ENCODE peak calls at places on chromosome X, in eight cellular contexts. L is fibroblast of the aortic adventitia, I is A549, K is T-helper 2 cell, N is transverse colon, P is coronary artery, Y is RWPE1, S is Panc1. E is an unnamed sample.

GRCh38 chrX:69163936-69164741 is 1.1 kb downstream of the PJA1 start:
- DNase-seq in L (no peak), I (no peak), K (peak), N (peak), P (peak), Y (peak), S (no peak), E (peak)

GRCh38 chrX:2928127-2928582 is 984 bp downstream of the ARSD start:
- DNase-seq in L (no peak), I (peak), K (no peak), N (peak), P (peak), Y (no peak), S (no peak), E (no peak)

GRCh38 chrX:154458116-154458953 is at the start of gene PLXNA3:
- DNase-seq in L (no peak), I (no peak), K (peak), N (peak), P (no peak), Y (peak), S (no peak), E (peak)

GRCh38 chrX:118420462-118420861 is 74.6 kb downstream of the WDR44 start:
- DNase-seq in L (peak), I (no peak), K (no peak), N (no peak), P (no peak), Y (peak), S (no peak), E (no peak)

GRCh38 chrX:65932173-65933084 is 107.5 kb downstream of the VSIG4 start:
- DNase-seq in L (no peak), I (no peak), K (no peak), N (peak), P (no peak), Y (peak), S (no peak), E (no peak)

GRCh38 chrX:48957477-48957826 is at the start of gene OTUD5:
- DNase-seq in L (no peak), I (peak), K (peak), N (no peak), P (no peak), Y (peak), S (no peak), E (peak)

GRCh38 chrX:21740329-21741274 is 17.3 kb downstream of the SMPX start:
- DNase-seq in L (no peak), I (no peak), K (no peak), N (peak), P (no peak), Y (no peak), S (no peak), E (no peak)

GRCh38 chrX:107686792-107687191 is 58.5 kb downstream of the PRPS1 start:
- DNase-seq in L (no peak), I (no peak), K (no peak), N (no peak), P (no peak), Y (no peak), S (no peak), E (no peak)

GRCh38 chrX:349196-349595 is 30.6 kb upstream of the GTPBP6 start:
- DNase-seq in L (no peak), I (no peak), K (no peak), N (no peak), P (no peak), Y (no peak), S (no peak), E (no peak)

GRCh38 chrX:13131511-13132137 is 87.2 kb upstream of the FAM9C start:
- DNase-seq in L (no peak), I (no peak), K (no peak), N (no peak), P (no peak), Y (no peak), S (no peak), E (no peak)

GRCh38 chrX:37716502-37717068 is 31.0 kb downstream of the XK start:
- DNase-seq in L (no peak), I (no peak), K (no peak), N (no peak), P (no peak), Y (no peak), S (no peak), E (no peak)

GRCh38 chrX:2584659-2585470 is 84.1 kb upstream of the DHRSX start:
- DNase-seq in L (no peak), I (no peak), K (no peak), N (no peak), P (no peak), Y (no peak), S (no peak), E (no peak)

GRCh38 chrX:101037231-101037630 is 14.7 kb downstream of the TRMT2B start:
- DNase-seq in L (no peak), I (no peak), K (no peak), N (no peak), P (no peak), Y (no peak), S (no peak), E (no peak)

GRCh38 chrX:136781180-136781797 is 557 bp upstream of the ARHGEF6 start:
- DNase-seq in L (peak), I (no peak), K (no peak), N (no peak), P (no peak), Y (no peak), S (no peak), E (no peak)

GRCh38 chrX:74420194-74421035 is 878 bp upstream of the SLC16A2 start:
- DNase-seq in L (peak), I (peak), K (no peak), N (peak), P (peak), Y (peak), S (no peak), E (peak)

GRCh38 chrX:148311544-148311943 is 188.9 kb upstream of the AFF2 start:
- DNase-seq in L (no peak), I (no peak), K (no peak), N (no peak), P (no peak), Y (no peak), S (no peak), E (no peak)

GRCh38 chrX:34382416-34382815 is 250.3 kb upstream of the FAM47A start:
- DNase-seq in L (peak), I (no peak), K (no peak), N (no peak), P (no peak), Y (no peak), S (no peak), E (no peak)

GRCh38 chrX:155767101-155767878 is 113.9 kb upstream of the VAMP7 start:
- DNase-seq in L (peak), I (peak), K (no peak), N (peak), P (peak), Y (peak), S (peak), E (no peak)

GRCh38 chrX:33014949-33015348 is 196.4 kb downstream of the DMD start:
- DNase-seq in L (no peak), I (no peak), K (no peak), N (no peak), P (no peak), Y (no peak), S (no peak), E (no peak)